ENCODE peak calls at places on chromosomes 7 and 10, in ten cellular contexts. Z, L, I, V, P, T, H, D, A and W are unnamed samples.

GRCh38 chr7:1360521-1360971 is 98.7 kb downstream of the MICALL2 start:
- DNase-seq in Z (no peak), V (no peak), A (no peak), H (no peak), P (no peak), D (no peak), I (no peak), T (no peak), L (no peak), W (no peak)

GRCh38 chr10:15353471-15353870 is 17.6 kb downstream of the FAM171A1 start:
- DNase-seq in H (no peak), V (no peak), T (no peak), L (no peak), I (no peak), Z (no peak), D (no peak), P (no peak), A (no peak), W (no peak)

GRCh38 chr7:132944774-132945173 is 137.1 kb downstream of the CHCHD3 start:
- DNase-seq in H (no peak), L (no peak), T (no peak), I (no peak), Z (no peak), V (no peak), P (no peak), A (no peak), D (no peak), W (no peak)

GRCh38 chr7:50959560-50959959 is 176.9 kb upstream of the GRB10 start:
- DNase-seq in A (no peak), H (no peak), D (no peak), L (no peak), P (no peak), V (no peak), Z (no peak), I (no peak), T (no peak), W (no peak)

GRCh38 chr7:114229251-114229650 is 185.4 kb upstream of the FOXP2 start:
- DNase-seq in L (no peak), A (no peak), I (no peak), V (no peak), T (no peak), D (no peak), P (no peak), Z (no peak), H (no peak), W (no peak)

GRCh38 chr7:14419554-14419953 is 430.1 kb upstream of the ETV1 start:
- DNase-seq in V (no peak), H (no peak), Z (no peak), A (no peak), L (no peak), D (no peak), T (no peak), P (no peak), I (no peak), W (no peak)

GRCh38 chr10:91409069-91409868 is 875 bp upstream of the HECTD2 start:
- DNase-seq in Z (peak), P (peak), A (peak), V (peak), H (no peak), D (no peak), I (peak), L (peak), T (no peak), W (peak)

GRCh38 chr10:44696496-44696895 is 214.6 kb upstream of the TMEM72 start:
- DNase-seq in H (no peak), D (no peak), P (no peak), Z (no peak), V (no peak), T (peak), I (no peak), A (no peak), L (no peak), W (no peak)

GRCh38 chr7:134174797-134175261 is 47.7 kb downstream of the LRGUK start:
- DNase-seq in T (no peak), A (peak), Z (peak), D (no peak), I (peak), H (no peak), P (peak), V (no peak), L (no peak), W (peak)

GRCh38 chr7:38374507-38374906 is 101.1 kb upstream of the TARP start:
- DNase-seq in P (peak), I (peak), L (no peak), D (peak), H (peak), V (peak), Z (peak), T (no peak), A (no peak), W (peak)

GRCh38 chr7:156445997-156446761 is 194.4 kb upstream of the RNF32 start:
- DNase-seq in H (no peak), A (no peak), T (no peak), D (no peak), P (no peak), L (no peak), V (no peak), I (no peak), Z (no peak), W (no peak)

GRCh38 chr10:72418679-72419078 is 64.0 kb upstream of the DNAJB12 start:
- DNase-seq in A (no peak), I (no peak), Z (no peak), H (no peak), V (no peak), T (no peak), P (no peak), D (no peak), L (no peak), W (no peak)